ENCODE peak calls at places on chromosomes 4 and X, in nine cellular contexts. G is pancreas, I is fibroblast of the aortic adventitia, Y is H9, V is SK-N-SH, L is lower lobe of right lung, X is cardiac fibroblast, Z is glutamatergic neuron, B is A549. Q is an unnamed sample.

GRCh38 chr4:48832571-48832970 is 1.7 kb downstream of the OCIAD1 start:
- DNase-seq in G (no peak), I (peak; percentile 2), Y (no peak), V (no peak), L (no peak), X (no peak), Z (no peak), B (no peak), Q (no peak)

GRCh38 chrX:109890910-109891502 is 111.9 kb upstream of the TMEM164 start:
- DNase-seq in G (peak; percentile 54), I (peak; percentile 74), Y (peak; percentile 76), V (peak; percentile 65), L (peak; percentile 59), X (peak; percentile 74), Z (peak; percentile 60), B (peak; percentile 47), Q (no peak)

GRCh38 chr4:185567828-185568442 is 32.6 kb upstream of the PDLIM3 start:
- DNase-seq in G (peak; percentile 74), I (no peak), Y (no peak), V (no peak), L (no peak), X (peak; percentile 92), Z (no peak), B (no peak), Q (no peak)

GRCh38 chr4:6773616-6774540 is 8.6 kb upstream of the KIAA0232 start:
- DNase-seq in G (no peak), I (no peak), Y (no peak), V (no peak), L (no peak), X (no peak), Z (no peak), B (no peak), Q (no peak)

GRCh38 chr4:182914357-182914756 is 2.8 kb downstream of the DCTD start:
- DNase-seq in G (no peak), I (no peak), Y (no peak), V (no peak), L (no peak), X (no peak), Z (no peak), B (no peak), Q (no peak)

GRCh38 chr4:141645611-141646340 is 9.4 kb downstream of the IL15 start:
- DNase-seq in G (no peak), I (peak; percentile 76), Y (no peak), V (no peak), L (no peak), X (peak; percentile 33), Z (no peak), B (no peak), Q (no peak)

GRCh38 chr4:102076622-102077021 is 268.7 kb downstream of the SLC39A8 start:
- DNase-seq in G (no peak), I (no peak), Y (no peak), V (no peak), L (no peak), X (no peak), Z (no peak), B (no peak), Q (no peak)

GRCh38 chr4:168408620-168409019 is 71.7 kb downstream of the DDX60L start:
- DNase-seq in G (no peak), I (peak; percentile 95), Y (no peak), V (peak; percentile 42), L (no peak), X (peak; percentile 96), Z (no peak), B (no peak), Q (no peak)

GRCh38 chrX:94057385-94057784 is 383.4 kb downstream of the FAM133A start:
- DNase-seq in G (no peak), I (no peak), Y (no peak), V (no peak), L (no peak), X (no peak), Z (no peak), B (no peak), Q (no peak)

GRCh38 chrX:47168495-47169073 is 23.6 kb downstream of the RBM10 start:
- DNase-seq in G (no peak), I (no peak), Y (no peak), V (no peak), L (no peak), X (no peak), Z (no peak), B (no peak), Q (peak; percentile 39)

GRCh38 chr4:20698382-20698781 is 1.9 kb upstream of the PACRGL start:
- DNase-seq in G (no peak), I (peak; percentile 35), Y (no peak), V (no peak), L (no peak), X (peak; percentile 70), Z (no peak), B (no peak), Q (no peak)

GRCh38 chr4:13355036-13355910 is 128.9 kb downstream of the RAB28 start:
- DNase-seq in G (no peak), I (peak; percentile 53), Y (no peak), V (no peak), L (no peak), X (peak; percentile 84), Z (no peak), B (no peak), Q (no peak)

GRCh38 chr4:10456270-10457254 is 664 bp downstream of the ZNF518B start:
- DNase-seq in G (no peak), I (peak; percentile 56), Y (peak; percentile 54), V (peak; percentile 70), L (peak; percentile 70), X (peak; percentile 71), Z (peak; percentile 66), B (peak; percentile 11), Q (no peak)

GRCh38 chr4:135283934-135284333 is 1082.3 kb upstream of the PABPC4L start:
- DNase-seq in G (no peak), I (no peak), Y (no peak), V (no peak), L (no peak), X (no peak), Z (no peak), B (no peak), Q (no peak)

GRCh38 chrX:70082723-70083122 is 20.5 kb downstream of the OTUD6A start:
- DNase-seq in G (no peak), I (no peak), Y (no peak), V (no peak), L (no peak), X (no peak), Z (no peak), B (no peak), Q (no peak)

GRCh38 chr4:15855804-15856475 is 77.8 kb downstream of the CD38 start:
- DNase-seq in G (no peak), I (no peak), Y (no peak), V (no peak), L (no peak), X (peak; percentile 3), Z (no peak), B (no peak), Q (no peak)

GRCh38 chr4:171932238-171932637 is 119.0 kb downstream of the GALNTL6 start:
- DNase-seq in G (no peak), I (no peak), Y (no peak), V (no peak), L (no peak), X (no peak), Z (no peak), B (no peak), Q (no peak)

GRCh38 chrX:2588049-2588448 is 87.3 kb upstream of the DHRSX start:
- DNase-seq in G (no peak), I (no peak), Y (no peak), V (no peak), L (no peak), X (no peak), Z (no peak), B (no peak), Q (no peak)
- TF ChIP-seq CTCF in G (no peak), I (no peak), Y (no peak), V (no peak), L (no peak), X (no peak), Z (no peak), B (no peak), Q (no peak)

GRCh38 chr4:163331629-163332360 is 601 bp downstream of the NPY1R start:
- DNase-seq in G (peak; percentile 45), I (peak; percentile 14), Y (peak; percentile 45), V (peak; percentile 36), L (peak; percentile 46), X (peak; percentile 25), Z (peak; percentile 57), B (peak; percentile 4), Q (no peak)

GRCh38 chr4:163335384-163335783 is 3.0 kb upstream of the NPY1R start:
- DNase-seq in G (no peak), I (no peak), Y (no peak), V (no peak), L (no peak), X (no peak), Z (no peak), B (no peak), Q (no peak)

GRCh38 chr4:163330828-163331628 is 1.4 kb downstream of the NPY1R start:
- DNase-seq in G (no peak), I (no peak), Y (no peak), V (no peak), L (no peak), X (no peak), Z (peak; percentile 20), B (no peak), Q (no peak)

GRCh38 chr4:163332526-163333405 is at the start of gene NPY1R:
- DNase-seq in G (peak; percentile 64), I (peak; percentile 78), Y (peak; percentile 87), V (peak; percentile 78), L (peak; percentile 67), X (peak; percentile 87), Z (peak; percentile 74), B (peak; percentile 58), Q (no peak)
- TF ChIP-seq CTCF in G (peak; percentile 33), I (peak; percentile 74), Y (peak; percentile 85), V (peak; percentile 80), L (peak; percentile 74), X (peak; percentile 73), Z (peak; percentile 76), B (peak; percentile 61), Q (peak; percentile 89)

DNA sequence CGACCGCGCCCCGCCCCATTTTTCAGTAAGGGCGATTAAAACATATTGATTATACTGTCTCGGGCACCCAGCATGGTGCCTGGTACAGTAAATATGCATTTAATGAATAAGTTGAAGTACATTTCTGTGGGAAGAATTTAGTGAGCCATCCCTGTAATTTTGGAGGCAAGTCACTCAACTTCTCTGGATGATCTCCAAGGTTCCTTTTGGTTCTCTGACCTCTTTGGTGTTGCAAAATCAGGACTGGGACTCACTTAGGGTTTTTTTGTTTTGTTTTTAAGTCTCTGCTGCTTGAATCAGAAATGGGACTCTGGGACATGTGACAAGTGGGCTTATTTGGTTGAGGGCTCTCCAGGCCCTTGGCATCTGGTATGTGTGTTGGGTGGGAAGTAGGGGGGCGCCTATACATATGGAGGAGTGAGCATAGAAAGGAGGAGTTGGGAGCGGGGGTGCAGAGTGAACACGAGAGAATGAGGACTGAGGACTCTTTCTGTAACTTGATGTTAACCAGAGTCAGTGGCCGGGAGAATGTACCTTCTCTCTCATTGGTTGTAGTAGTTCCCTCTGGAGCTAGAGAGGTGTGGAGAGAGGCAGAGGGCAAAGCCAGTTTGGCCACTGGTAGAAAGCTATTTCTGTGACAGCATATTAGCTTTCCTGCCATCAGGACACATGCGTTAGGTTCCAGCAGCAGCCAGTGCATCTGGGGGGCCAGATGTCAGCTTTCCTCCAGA is 1.9 kb downstream of the ARHGAP10 start:
- DNase-seq in G (no peak), I (peak; percentile 56), Y (no peak), V (peak; percentile 24), L (no peak), X (peak; percentile 69), Z (peak; percentile 36), B (no peak), Q (no peak)
- TF ChIP-seq CTCF in G (no peak), I (no peak), Y (peak; percentile 12), V (peak; percentile 38), L (no peak), X (no peak), Z (no peak), B (no peak), Q (peak; percentile 55)

GRCh38 chr4:112853662-112854256 is 195.7 kb upstream of the ANK2 start:
- DNase-seq in G (no peak), I (peak; percentile 28), Y (no peak), V (no peak), L (no peak), X (peak; percentile 29), Z (no peak), B (no peak), Q (no peak)
- TF ChIP-seq CTCF in G (no peak), I (peak; percentile 57), Y (peak; percentile 65), V (peak; percentile 68), L (no peak), X (peak; percentile 55), Z (peak; percentile 47), B (peak; percentile 28), Q (peak; percentile 83)

Q was measured in chondrocyte.